ENCODE peak calls at places on chromosomes 6 and 20, in nine cellular contexts. One of them, this sample, is unnamed.

GRCh38 chr6:1770435-1770843 is 160.7 kb downstream of the FOXC1 start:
- DNase-seq in heart right ventricle: no peak
- DNase-seq in A549: no peak
- DNase-seq in IMR-90: peak
- DNase-seq in hepatocyte: no peak
- DNase-seq in astrocyte: peak
- DNase-seq in sigmoid colon: no peak
- DNase-seq in lung: no peak
- DNase-seq in mammary epithelial cell: peak
- DNase-seq in this sample: no peak

GRCh38 chr20:5002077-5002413 is 735 bp upstream of the SLC23A2 start:
- DNase-seq in mammary epithelial cell: no peak
- DNase-seq in hepatocyte: no peak
- DNase-seq in A549: no peak
- DNase-seq in lung: no peak
- DNase-seq in sigmoid colon: no peak
- DNase-seq in heart right ventricle: peak
- DNase-seq in IMR-90: no peak
- DNase-seq in astrocyte: no peak
- DNase-seq in this sample: peak

GRCh38 chr20:52965819-52966218 is 6.3 kb upstream of the TSHZ2 start:
- DNase-seq in lung: no peak
- DNase-seq in mammary epithelial cell: peak
- DNase-seq in IMR-90: no peak
- DNase-seq in heart right ventricle: no peak
- DNase-seq in astrocyte: no peak
- DNase-seq in A549: no peak
- DNase-seq in sigmoid colon: no peak
- DNase-seq in hepatocyte: no peak
- DNase-seq in this sample: no peak

GRCh38 chr20:6908673-6909072 is 141.2 kb downstream of the BMP2 start:
- DNase-seq in A549: no peak
- DNase-seq in IMR-90: no peak
- DNase-seq in astrocyte: no peak
- DNase-seq in lung: no peak
- DNase-seq in mammary epithelial cell: peak
- DNase-seq in sigmoid colon: no peak
- DNase-seq in heart right ventricle: no peak
- DNase-seq in hepatocyte: no peak
- DNase-seq in this sample: no peak

GRCh38 chr6:41670703-41671360 is 32.6 kb downstream of the MDFI start:
- DNase-seq in IMR-90: no peak
- DNase-seq in hepatocyte: no peak
- DNase-seq in sigmoid colon: no peak
- DNase-seq in A549: no peak
- DNase-seq in lung: no peak
- DNase-seq in mammary epithelial cell: no peak
- DNase-seq in heart right ventricle: no peak
- DNase-seq in astrocyte: no peak
- DNase-seq in this sample: no peak

GRCh38 chr6:73108949-73109348 is 116.3 kb downstream of the KHDC1L start:
- DNase-seq in astrocyte: no peak
- DNase-seq in A549: no peak
- DNase-seq in sigmoid colon: no peak
- DNase-seq in mammary epithelial cell: no peak
- DNase-seq in heart right ventricle: no peak
- DNase-seq in IMR-90: no peak
- DNase-seq in hepatocyte: no peak
- DNase-seq in lung: no peak
- DNase-seq in this sample: no peak

GRCh38 chr6:169841907-169842606 is 90.6 kb downstream of the ERMARD start:
- DNase-seq in lung: no peak
- DNase-seq in hepatocyte: no peak
- DNase-seq in IMR-90: no peak
- DNase-seq in A549: no peak
- DNase-seq in sigmoid colon: no peak
- DNase-seq in mammary epithelial cell: no peak
- DNase-seq in astrocyte: no peak
- DNase-seq in heart right ventricle: no peak
- DNase-seq in this sample: peak

GRCh38 chr20:62815066-62815991 is 1.5 kb upstream of the COL9A3 start:
- DNase-seq in sigmoid colon: no peak
- DNase-seq in A549: no peak
- DNase-seq in mammary epithelial cell: no peak
- DNase-seq in lung: no peak
- DNase-seq in heart right ventricle: no peak
- DNase-seq in IMR-90: peak
- DNase-seq in astrocyte: peak
- DNase-seq in hepatocyte: peak
- DNase-seq in this sample: peak

GRCh38 chr20:38724603-38725457 is 544 bp downstream of the SLC32A1 start:
- DNase-seq in hepatocyte: no peak
- DNase-seq in mammary epithelial cell: no peak
- DNase-seq in astrocyte: no peak
- DNase-seq in lung: no peak
- DNase-seq in heart right ventricle: no peak
- DNase-seq in A549: no peak
- DNase-seq in sigmoid colon: no peak
- DNase-seq in IMR-90: no peak
- DNase-seq in this sample: peak

GRCh38 chr6:6697620-6698019 is 109.1 kb downstream of the LY86 start:
- DNase-seq in lung: no peak
- DNase-seq in astrocyte: no peak
- DNase-seq in sigmoid colon: no peak
- DNase-seq in A549: no peak
- DNase-seq in heart right ventricle: no peak
- DNase-seq in hepatocyte: no peak
- DNase-seq in IMR-90: no peak
- DNase-seq in mammary epithelial cell: peak
- DNase-seq in this sample: no peak

GRCh38 chr20:10217517-10218410 is 866 bp upstream of the SNAP25 start:
- DNase-seq in hepatocyte: peak
- DNase-seq in A549: peak
- DNase-seq in sigmoid colon: peak
- DNase-seq in lung: no peak
- DNase-seq in mammary epithelial cell: peak
- DNase-seq in heart right ventricle: no peak
- DNase-seq in IMR-90: peak
- DNase-seq in astrocyte: peak
- DNase-seq in this sample: peak

GRCh38 chr6:79230149-79230548 is 4.3 kb downstream of the HMGN3 start:
- DNase-seq in mammary epithelial cell: no peak
- DNase-seq in sigmoid colon: no peak
- DNase-seq in A549: no peak
- DNase-seq in IMR-90: no peak
- DNase-seq in hepatocyte: no peak
- DNase-seq in heart right ventricle: no peak
- DNase-seq in astrocyte: no peak
- DNase-seq in lung: no peak
- DNase-seq in this sample: no peak

GRCh38 chr6:119209452-119210205 is 131.2 kb upstream of the FAM184A start:
- DNase-seq in IMR-90: peak
- DNase-seq in lung: no peak
- DNase-seq in astrocyte: no peak
- DNase-seq in heart right ventricle: no peak
- DNase-seq in A549: no peak
- DNase-seq in sigmoid colon: no peak
- DNase-seq in mammary epithelial cell: no peak
- DNase-seq in hepatocyte: no peak
- DNase-seq in this sample: no peak
- H3K4me3 ChIP-seq in IMR-90: no peak
- H3K4me3 ChIP-seq in lung: no peak
- H3K4me3 ChIP-seq in astrocyte: no peak
- H3K4me3 ChIP-seq in heart right ventricle: no peak
- H3K4me3 ChIP-seq in A549: no peak
- H3K4me3 ChIP-seq in sigmoid colon: no peak
- H3K4me3 ChIP-seq in mammary epithelial cell: no peak
- H3K4me3 ChIP-seq in hepatocyte: no peak
- H3K4me3 ChIP-seq in this sample: no peak

GRCh38 chr6:166957087-166957804 is 896 bp upstream of the RNASET2 start:
- DNase-seq in astrocyte: no peak
- DNase-seq in lung: peak
- DNase-seq in hepatocyte: peak
- DNase-seq in mammary epithelial cell: no peak
- DNase-seq in heart right ventricle: peak
- DNase-seq in sigmoid colon: peak
- DNase-seq in IMR-90: no peak
- DNase-seq in A549: no peak
- DNase-seq in this sample: no peak

GRCh38 chr6:166954118-166954713 is 2.1 kb downstream of the RNASET2 start:
- DNase-seq in heart right ventricle: no peak
- DNase-seq in hepatocyte: no peak
- DNase-seq in A549: no peak
- DNase-seq in IMR-90: no peak
- DNase-seq in lung: no peak
- DNase-seq in astrocyte: no peak
- DNase-seq in mammary epithelial cell: no peak
- DNase-seq in sigmoid colon: no peak
- DNase-seq in this sample: peak

GRCh38 chr6:166955865-166956443 is 396 bp downstream of the RNASET2 start:
- DNase-seq in mammary epithelial cell: no peak
- DNase-seq in heart right ventricle: no peak
- DNase-seq in sigmoid colon: no peak
- DNase-seq in lung: peak
- DNase-seq in astrocyte: no peak
- DNase-seq in IMR-90: peak
- DNase-seq in hepatocyte: peak
- DNase-seq in A549: no peak
- DNase-seq in this sample: peak

GRCh38 chr6:166956444-166957086 is at the start of gene RNASET2:
- DNase-seq in IMR-90: peak
- DNase-seq in hepatocyte: peak
- DNase-seq in sigmoid colon: peak
- DNase-seq in mammary epithelial cell: peak
- DNase-seq in lung: peak
- DNase-seq in A549: peak
- DNase-seq in astrocyte: peak
- DNase-seq in heart right ventricle: peak
- DNase-seq in this sample: peak

GRCh38 chr6:166955121-166955864 is 1.1 kb downstream of the RNASET2 start:
- DNase-seq in astrocyte: no peak
- DNase-seq in hepatocyte: no peak
- DNase-seq in sigmoid colon: peak
- DNase-seq in IMR-90: no peak
- DNase-seq in lung: peak
- DNase-seq in A549: peak
- DNase-seq in mammary epithelial cell: no peak
- DNase-seq in heart right ventricle: no peak
- DNase-seq in this sample: peak
- H3K27ac ChIP-seq in astrocyte: no peak
- H3K27ac ChIP-seq in hepatocyte: no peak
- H3K27ac ChIP-seq in sigmoid colon: peak
- H3K27ac ChIP-seq in IMR-90: no peak
- H3K27ac ChIP-seq in lung: no peak
- H3K27ac ChIP-seq in A549: peak
- H3K27ac ChIP-seq in mammary epithelial cell: no peak
- H3K27ac ChIP-seq in heart right ventricle: peak
- H3K27ac ChIP-seq in this sample: no peak

GRCh38 chr20:58037631-58038030 is 190.8 kb downstream of the ANKRD60 start:
- DNase-seq in mammary epithelial cell: no peak
- DNase-seq in sigmoid colon: no peak
- DNase-seq in heart right ventricle: no peak
- DNase-seq in A549: no peak
- DNase-seq in hepatocyte: no peak
- DNase-seq in astrocyte: no peak
- DNase-seq in IMR-90: no peak
- DNase-seq in lung: peak
- DNase-seq in this sample: no peak

GRCh38 chr20:58028123-58028522 is 200.3 kb downstream of the ANKRD60 start:
- DNase-seq in A549: no peak
- DNase-seq in heart right ventricle: no peak
- DNase-seq in IMR-90: no peak
- DNase-seq in mammary epithelial cell: no peak
- DNase-seq in sigmoid colon: no peak
- DNase-seq in astrocyte: no peak
- DNase-seq in lung: no peak
- DNase-seq in hepatocyte: no peak
- DNase-seq in this sample: no peak

GRCh38 chr20:58033026-58033536 is 195.4 kb downstream of the ANKRD60 start:
- DNase-seq in mammary epithelial cell: no peak
- DNase-seq in hepatocyte: no peak
- DNase-seq in sigmoid colon: no peak
- DNase-seq in astrocyte: no peak
- DNase-seq in heart right ventricle: no peak
- DNase-seq in A549: no peak
- DNase-seq in IMR-90: no peak
- DNase-seq in lung: no peak
- DNase-seq in this sample: no peak

GRCh38 chr20:58038123-58038654 is 190.3 kb downstream of the ANKRD60 start:
- DNase-seq in A549: no peak
- DNase-seq in heart right ventricle: no peak
- DNase-seq in mammary epithelial cell: no peak
- DNase-seq in lung: peak
- DNase-seq in astrocyte: no peak
- DNase-seq in sigmoid colon: no peak
- DNase-seq in hepatocyte: no peak
- DNase-seq in IMR-90: no peak
- DNase-seq in this sample: no peak

GRCh38 chr20:58032599-58032998 is 195.9 kb downstream of the ANKRD60 start:
- DNase-seq in IMR-90: no peak
- DNase-seq in sigmoid colon: no peak
- DNase-seq in heart right ventricle: no peak
- DNase-seq in mammary epithelial cell: no peak
- DNase-seq in astrocyte: no peak
- DNase-seq in A549: no peak
- DNase-seq in hepatocyte: no peak
- DNase-seq in lung: no peak
- DNase-seq in this sample: no peak
- TF ChIP-seq CTCF in IMR-90: no peak
- TF ChIP-seq CTCF in sigmoid colon: no peak
- TF ChIP-seq CTCF in heart right ventricle: no peak
- TF ChIP-seq CTCF in mammary epithelial cell: no peak
- TF ChIP-seq CTCF in astrocyte: no peak
- TF ChIP-seq CTCF in A549: no peak
- TF ChIP-seq CTCF in hepatocyte: no peak
- TF ChIP-seq CTCF in lung: no peak
- TF ChIP-seq CTCF in this sample: no peak

DNA sequence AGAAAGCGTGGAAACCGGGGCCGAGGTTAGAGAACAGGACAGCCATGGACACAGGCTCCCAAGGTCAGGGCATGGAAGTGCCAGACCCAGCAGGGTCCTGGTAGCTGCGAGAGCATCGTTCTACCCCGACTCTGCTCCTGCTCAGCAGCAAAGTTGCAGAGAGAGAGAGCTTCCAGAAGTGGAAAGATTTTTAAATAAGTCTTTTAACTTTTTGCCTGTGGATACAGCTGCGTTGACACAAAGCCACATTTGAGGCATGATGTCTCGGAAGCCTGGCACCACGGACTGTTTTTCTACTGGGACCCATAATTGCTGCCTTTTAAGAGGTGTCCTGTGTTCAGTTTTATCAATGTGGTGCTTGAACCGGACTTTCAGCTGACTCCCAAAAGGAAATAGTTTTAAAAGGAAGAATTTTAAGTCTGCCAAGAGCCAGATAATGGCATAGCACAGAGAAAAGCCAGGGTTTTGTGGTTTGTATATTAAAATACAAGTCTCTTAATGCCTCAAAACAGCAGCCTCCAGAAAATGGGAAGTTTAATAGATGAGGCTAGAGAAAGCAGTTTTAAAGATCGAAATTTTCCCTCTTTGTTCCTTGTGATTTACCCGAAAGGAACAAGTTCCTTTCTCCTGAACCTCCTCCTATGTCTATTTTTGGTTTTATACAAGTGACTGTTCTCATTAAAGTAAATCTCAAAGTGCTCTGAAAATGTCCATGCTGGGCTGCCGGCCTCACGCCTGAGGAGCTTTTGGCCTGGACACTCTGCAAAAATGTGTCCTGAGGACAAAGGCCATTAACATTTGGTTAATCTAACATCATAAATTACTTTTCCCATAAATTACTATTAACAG is 91.5 kb downstream of the RIN2 start:
- DNase-seq in mammary epithelial cell: no peak
- DNase-seq in sigmoid colon: no peak
- DNase-seq in hepatocyte: peak
- DNase-seq in astrocyte: peak
- DNase-seq in IMR-90: no peak
- DNase-seq in heart right ventricle: peak
- DNase-seq in lung: no peak
- DNase-seq in A549: no peak
- DNase-seq in this sample: no peak
- H3K4me3 ChIP-seq in mammary epithelial cell: no peak
- H3K4me3 ChIP-seq in sigmoid colon: no peak
- H3K4me3 ChIP-seq in hepatocyte: no peak
- H3K4me3 ChIP-seq in astrocyte: no peak
- H3K4me3 ChIP-seq in IMR-90: no peak
- H3K4me3 ChIP-seq in heart right ventricle: peak
- H3K4me3 ChIP-seq in lung: no peak
- H3K4me3 ChIP-seq in A549: no peak
- H3K4me3 ChIP-seq in this sample: peak